ENCODE peak calls at places on chromosomes 1 and 21, in ten cellular contexts. One of them, this sample, is unnamed.

GRCh38 chr21:32468567-32469175 is 56.2 kb downstream of the EVA1C start:
- DNase-seq in hepatocyte: no peak
- DNase-seq in fibroblast of mammary gland: no peak
- DNase-seq in transverse colon: no peak
- DNase-seq in OCI-LY7: no peak
- DNase-seq in upper lobe of right lung: peak
- DNase-seq in BJ: no peak
- DNase-seq in IMR-90: no peak
- DNase-seq in mucosa of descending colon: no peak
- DNase-seq in uterus: no peak
- DNase-seq in this sample: no peak

GRCh38 chr1:84834419-84835064 is 58.5 kb downstream of the LPAR3 start:
- DNase-seq in hepatocyte: no peak
- DNase-seq in fibroblast of mammary gland: peak
- DNase-seq in transverse colon: no peak
- DNase-seq in OCI-LY7: no peak
- DNase-seq in upper lobe of right lung: no peak
- DNase-seq in BJ: no peak
- DNase-seq in IMR-90: peak
- DNase-seq in mucosa of descending colon: no peak
- DNase-seq in uterus: no peak
- DNase-seq in this sample: peak

GRCh38 chr1:31593770-31594632 is 17.7 kb downstream of the TINAGL1 start:
- DNase-seq in hepatocyte: peak
- DNase-seq in fibroblast of mammary gland: peak
- DNase-seq in transverse colon: peak
- DNase-seq in OCI-LY7: peak
- DNase-seq in upper lobe of right lung: peak
- DNase-seq in BJ: no peak
- DNase-seq in IMR-90: peak
- DNase-seq in mucosa of descending colon: peak
- DNase-seq in uterus: peak
- DNase-seq in this sample: peak

GRCh38 chr1:54493608-54494007 is 54.4 kb upstream of the ACOT11 start:
- DNase-seq in hepatocyte: no peak
- DNase-seq in fibroblast of mammary gland: peak
- DNase-seq in transverse colon: no peak
- DNase-seq in OCI-LY7: no peak
- DNase-seq in upper lobe of right lung: no peak
- DNase-seq in BJ: no peak
- DNase-seq in IMR-90: no peak
- DNase-seq in mucosa of descending colon: no peak
- DNase-seq in uterus: no peak
- DNase-seq in this sample: peak

GRCh38 chr1:56394298-56394697 is 185.1 kb downstream of the PLPP3 start:
- DNase-seq in hepatocyte: no peak
- DNase-seq in fibroblast of mammary gland: no peak
- DNase-seq in transverse colon: no peak
- DNase-seq in OCI-LY7: no peak
- DNase-seq in upper lobe of right lung: no peak
- DNase-seq in BJ: no peak
- DNase-seq in IMR-90: no peak
- DNase-seq in mucosa of descending colon: no peak
- DNase-seq in uterus: no peak
- DNase-seq in this sample: no peak

GRCh38 chr1:230641346-230641745 is 935 bp upstream of the COG2 start:
- DNase-seq in hepatocyte: no peak
- DNase-seq in fibroblast of mammary gland: peak
- DNase-seq in transverse colon: no peak
- DNase-seq in OCI-LY7: no peak
- DNase-seq in upper lobe of right lung: no peak
- DNase-seq in BJ: no peak
- DNase-seq in IMR-90: peak
- DNase-seq in mucosa of descending colon: no peak
- DNase-seq in uterus: no peak
- DNase-seq in this sample: peak

GRCh38 chr1:233909195-233909594 is 4.7 kb downstream of the SLC35F3 start:
- DNase-seq in hepatocyte: no peak
- DNase-seq in fibroblast of mammary gland: no peak
- DNase-seq in transverse colon: no peak
- DNase-seq in OCI-LY7: no peak
- DNase-seq in upper lobe of right lung: no peak
- DNase-seq in BJ: peak
- DNase-seq in IMR-90: no peak
- DNase-seq in mucosa of descending colon: no peak
- DNase-seq in uterus: no peak
- DNase-seq in this sample: peak

GRCh38 chr21:40967771-40968170 is 120.8 kb upstream of the DSCAM start:
- DNase-seq in hepatocyte: no peak
- DNase-seq in fibroblast of mammary gland: no peak
- DNase-seq in transverse colon: no peak
- DNase-seq in OCI-LY7: no peak
- DNase-seq in upper lobe of right lung: no peak
- DNase-seq in BJ: no peak
- DNase-seq in IMR-90: no peak
- DNase-seq in mucosa of descending colon: no peak
- DNase-seq in uterus: no peak
- DNase-seq in this sample: no peak

GRCh38 chr1:209486861-209487260 is 96.7 kb upstream of the CAMK1G start:
- DNase-seq in hepatocyte: no peak
- DNase-seq in fibroblast of mammary gland: peak
- DNase-seq in transverse colon: no peak
- DNase-seq in OCI-LY7: no peak
- DNase-seq in upper lobe of right lung: no peak
- DNase-seq in BJ: no peak
- DNase-seq in IMR-90: peak
- DNase-seq in mucosa of descending colon: no peak
- DNase-seq in uterus: no peak
- DNase-seq in this sample: peak

DNA sequence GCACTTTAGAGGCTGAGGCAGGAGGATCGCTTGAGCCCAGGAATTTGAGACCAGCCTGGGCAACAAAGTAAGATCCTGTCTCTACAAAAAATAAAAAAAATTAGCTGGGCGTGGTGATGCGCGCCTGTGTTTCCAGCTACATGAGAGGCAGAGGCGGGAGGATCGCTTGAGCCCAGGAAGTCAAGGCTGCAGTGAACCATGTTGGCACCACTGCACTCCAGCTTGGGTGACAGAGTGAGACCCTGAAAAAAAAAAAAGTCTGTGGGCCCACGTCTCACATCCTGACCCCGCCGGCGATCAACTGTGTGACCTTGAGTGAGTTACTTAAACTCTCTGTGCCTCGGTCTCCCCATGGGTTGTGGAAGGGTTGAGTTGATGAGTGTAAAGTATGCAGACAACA is 12.7 kb upstream of the ZBTB21 start:
- DNase-seq in hepatocyte: no peak
- DNase-seq in fibroblast of mammary gland: no peak
- DNase-seq in transverse colon: no peak
- DNase-seq in OCI-LY7: no peak
- DNase-seq in upper lobe of right lung: no peak
- DNase-seq in BJ: no peak
- DNase-seq in IMR-90: no peak
- DNase-seq in mucosa of descending colon: no peak
- DNase-seq in uterus: no peak
- DNase-seq in this sample: no peak
- TF ChIP-seq CTCF in hepatocyte: no peak
- TF ChIP-seq CTCF in fibroblast of mammary gland: no peak
- TF ChIP-seq CTCF in transverse colon: no peak
- TF ChIP-seq CTCF in OCI-LY7: no peak
- TF ChIP-seq CTCF in upper lobe of right lung: no peak
- TF ChIP-seq CTCF in BJ: no peak
- TF ChIP-seq CTCF in IMR-90: no peak
- TF ChIP-seq CTCF in mucosa of descending colon: no peak
- TF ChIP-seq CTCF in uterus: no peak
- TF ChIP-seq CTCF in this sample: no peak

DNA sequence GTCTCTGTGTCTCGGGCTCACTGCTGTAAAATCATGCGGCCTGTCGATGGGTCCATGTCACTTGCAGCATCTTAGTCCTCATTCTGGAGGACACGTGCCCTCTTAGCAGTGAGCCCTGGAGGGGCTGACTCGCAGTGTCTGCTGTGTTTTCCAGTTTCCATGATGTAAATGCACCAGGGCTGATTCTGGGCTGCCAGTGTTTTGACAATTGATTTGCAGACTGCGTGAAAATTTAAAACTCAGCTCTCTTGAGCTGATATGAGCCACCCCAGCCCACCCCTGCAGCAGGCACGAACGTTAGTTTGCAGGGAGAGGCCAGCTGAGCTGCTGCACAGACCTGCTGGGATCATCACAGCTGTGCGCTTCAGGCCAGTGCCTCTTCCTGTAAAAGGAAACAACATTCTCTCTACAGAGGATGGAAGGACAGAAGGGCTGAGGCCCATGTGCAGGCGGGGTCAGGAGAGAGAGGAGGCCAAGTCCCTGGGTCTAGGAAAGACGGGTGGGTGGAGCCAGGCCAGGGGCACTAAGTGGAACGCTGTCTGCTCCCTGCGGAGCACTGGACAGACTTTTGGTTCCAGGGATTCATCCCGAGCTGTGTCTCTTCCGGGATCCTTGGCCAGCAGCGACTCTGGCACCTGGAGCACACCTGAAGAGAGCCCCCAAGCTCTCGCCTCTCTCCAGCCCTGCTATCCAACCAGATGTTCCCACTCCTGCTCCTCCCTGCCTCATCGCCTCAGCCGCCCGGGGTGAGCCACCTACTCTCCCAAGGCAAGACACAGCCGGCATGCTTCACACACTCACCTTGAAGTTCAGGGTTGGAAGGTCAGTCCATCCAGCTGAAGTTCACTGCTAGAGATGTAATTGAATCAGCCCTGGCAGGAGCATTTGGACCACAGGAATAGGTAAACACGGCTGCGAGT is 42.5 kb downstream of the RSPH1 start:
- DNase-seq in hepatocyte: no peak
- DNase-seq in fibroblast of mammary gland: no peak
- DNase-seq in transverse colon: no peak
- DNase-seq in OCI-LY7: no peak
- DNase-seq in upper lobe of right lung: no peak
- DNase-seq in BJ: no peak
- DNase-seq in IMR-90: no peak
- DNase-seq in mucosa of descending colon: peak
- DNase-seq in uterus: no peak
- DNase-seq in this sample: peak
- H3K4me3 ChIP-seq in hepatocyte: no peak
- H3K4me3 ChIP-seq in fibroblast of mammary gland: no peak
- H3K4me3 ChIP-seq in transverse colon: no peak
- H3K4me3 ChIP-seq in OCI-LY7: no peak
- H3K4me3 ChIP-seq in upper lobe of right lung: no peak
- H3K4me3 ChIP-seq in BJ: no peak
- H3K4me3 ChIP-seq in IMR-90: no peak
- H3K4me3 ChIP-seq in mucosa of descending colon: no peak
- H3K4me3 ChIP-seq in uterus: no peak
- H3K4me3 ChIP-seq in this sample: no peak

GRCh38 chr1:30194046-30194619 is 529.3 kb downstream of the MATN1 start:
- DNase-seq in hepatocyte: no peak
- DNase-seq in fibroblast of mammary gland: no peak
- DNase-seq in transverse colon: no peak
- DNase-seq in OCI-LY7: no peak
- DNase-seq in upper lobe of right lung: no peak
- DNase-seq in BJ: no peak
- DNase-seq in IMR-90: no peak
- DNase-seq in mucosa of descending colon: no peak
- DNase-seq in uterus: no peak
- DNase-seq in this sample: no peak

GRCh38 chr1:30195424-30196134 is 527.8 kb downstream of the MATN1 start:
- DNase-seq in hepatocyte: no peak
- DNase-seq in fibroblast of mammary gland: no peak
- DNase-seq in transverse colon: no peak
- DNase-seq in OCI-LY7: no peak
- DNase-seq in upper lobe of right lung: no peak
- DNase-seq in BJ: no peak
- DNase-seq in IMR-90: no peak
- DNase-seq in mucosa of descending colon: no peak
- DNase-seq in uterus: no peak
- DNase-seq in this sample: no peak

GRCh38 chr1:30192969-30193630 is 530.3 kb downstream of the MATN1 start:
- DNase-seq in hepatocyte: no peak
- DNase-seq in fibroblast of mammary gland: no peak
- DNase-seq in transverse colon: no peak
- DNase-seq in OCI-LY7: no peak
- DNase-seq in upper lobe of right lung: no peak
- DNase-seq in BJ: no peak
- DNase-seq in IMR-90: no peak
- DNase-seq in mucosa of descending colon: no peak
- DNase-seq in uterus: no peak
- DNase-seq in this sample: no peak

GRCh38 chr1:30196457-30196856 is 526.9 kb downstream of the MATN1 start:
- DNase-seq in hepatocyte: no peak
- DNase-seq in fibroblast of mammary gland: no peak
- DNase-seq in transverse colon: no peak
- DNase-seq in OCI-LY7: no peak
- DNase-seq in upper lobe of right lung: no peak
- DNase-seq in BJ: no peak
- DNase-seq in IMR-90: no peak
- DNase-seq in mucosa of descending colon: no peak
- DNase-seq in uterus: no peak
- DNase-seq in this sample: no peak

GRCh38 chr1:30194741-30195423 is 528.5 kb downstream of the MATN1 start:
- DNase-seq in hepatocyte: no peak
- DNase-seq in fibroblast of mammary gland: no peak
- DNase-seq in transverse colon: no peak
- DNase-seq in OCI-LY7: no peak
- DNase-seq in upper lobe of right lung: peak
- DNase-seq in BJ: no peak
- DNase-seq in IMR-90: no peak
- DNase-seq in mucosa of descending colon: no peak
- DNase-seq in uterus: no peak
- DNase-seq in this sample: no peak
- TF ChIP-seq CTCF in hepatocyte: no peak
- TF ChIP-seq CTCF in fibroblast of mammary gland: no peak
- TF ChIP-seq CTCF in transverse colon: no peak
- TF ChIP-seq CTCF in OCI-LY7: no peak
- TF ChIP-seq CTCF in upper lobe of right lung: no peak
- TF ChIP-seq CTCF in BJ: no peak
- TF ChIP-seq CTCF in IMR-90: no peak
- TF ChIP-seq CTCF in mucosa of descending colon: no peak
- TF ChIP-seq CTCF in uterus: no peak
- TF ChIP-seq CTCF in this sample: no peak

DNA sequence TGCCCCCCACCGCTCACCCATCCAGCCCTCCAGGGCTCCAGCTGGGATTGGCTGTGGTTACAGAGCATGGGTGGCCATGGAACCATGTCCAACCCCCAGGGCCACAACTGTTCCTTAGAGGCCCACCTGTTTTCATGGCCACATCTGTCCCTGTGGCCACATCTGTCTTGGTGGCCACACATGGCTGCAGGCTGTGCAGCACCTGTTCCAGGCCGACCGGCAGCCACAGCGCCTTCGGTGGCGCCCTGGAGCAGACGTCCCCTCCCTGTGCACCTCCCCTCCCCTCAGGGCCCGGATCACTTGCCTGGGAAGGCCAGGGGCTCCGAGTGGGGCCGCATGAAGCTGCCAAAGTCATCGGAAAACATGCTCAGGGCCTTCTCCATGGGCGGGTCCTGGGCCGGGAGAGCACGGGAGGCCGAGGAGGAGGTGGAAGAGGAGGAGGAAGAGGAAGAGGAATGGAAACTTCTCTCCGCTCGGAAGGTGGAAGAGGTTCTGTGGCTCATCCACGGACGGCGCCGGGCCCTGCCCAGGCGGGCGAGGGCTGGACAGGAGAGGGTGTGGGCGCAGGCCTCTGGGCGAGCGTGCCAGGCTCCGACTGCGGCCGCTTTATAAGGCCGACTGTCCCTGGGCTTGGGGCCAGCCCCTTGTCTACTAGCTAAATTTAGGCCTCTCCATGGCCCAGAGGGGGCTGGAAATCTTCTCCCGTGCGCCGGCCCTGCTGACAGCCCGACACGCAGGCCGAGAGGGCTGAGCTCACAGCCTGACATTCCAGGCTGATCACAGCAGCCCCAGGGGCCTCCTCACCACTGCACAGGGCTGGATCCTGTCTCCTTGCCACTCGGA is at the start of gene HSPB7:
- DNase-seq in hepatocyte: peak
- DNase-seq in fibroblast of mammary gland: peak
- DNase-seq in transverse colon: peak
- DNase-seq in OCI-LY7: peak
- DNase-seq in upper lobe of right lung: peak
- DNase-seq in BJ: peak
- DNase-seq in IMR-90: peak
- DNase-seq in mucosa of descending colon: peak
- DNase-seq in uterus: peak
- DNase-seq in this sample: peak
- H3K4me3 ChIP-seq in hepatocyte: no peak
- H3K4me3 ChIP-seq in fibroblast of mammary gland: no peak
- H3K4me3 ChIP-seq in transverse colon: peak
- H3K4me3 ChIP-seq in OCI-LY7: no peak
- H3K4me3 ChIP-seq in upper lobe of right lung: peak
- H3K4me3 ChIP-seq in BJ: peak
- H3K4me3 ChIP-seq in IMR-90: no peak
- H3K4me3 ChIP-seq in mucosa of descending colon: no peak
- H3K4me3 ChIP-seq in uterus: peak
- H3K4me3 ChIP-seq in this sample: no peak